ENCODE peak calls at places on chromosome 15, in seven cellular contexts. L, N, A, E, U, V and T are unnamed samples.
A peak's percentile ranks its signal among the peaks of the same experiment; 100 is the strongest.

GRCh38 chr15:31039961-31040360 is 48.5 kb upstream of the MTMR10 start:
- DNase-seq in L (no peak), N (no peak), A (no peak), E (no peak), U (no peak), V (no peak), T (no peak)

GRCh38 chr15:45442497-45443135 is 64.3 kb upstream of the GATM start:
- DNase-seq in L (peak; percentile 78), N (no peak), A (no peak), E (no peak), U (no peak), V (no peak), T (peak; percentile 67)

GRCh38 chr15:95826388-95826781 is 504.1 kb upstream of the NR2F2 start:
- DNase-seq in L (no peak), N (no peak), A (no peak), E (no peak), U (no peak), V (no peak), T (no peak)

GRCh38 chr15:69766156-69766555 is 313.5 kb downstream of the RPLP1 start:
- DNase-seq in L (no peak), N (no peak), A (no peak), E (no peak), U (no peak), V (no peak), T (no peak)

GRCh38 chr15:70064441-70064840 is 33.3 kb downstream of the TLE3 start:
- DNase-seq in L (peak; percentile 21), N (no peak), A (no peak), E (no peak), U (no peak), V (no peak), T (no peak)

GRCh38 chr15:94327356-94327936 is 96.1 kb downstream of the MCTP2 start:
- DNase-seq in L (peak; percentile 50), N (peak; percentile 42), A (no peak), E (no peak), U (no peak), V (no peak), T (no peak)

GRCh38 chr15:81312790-81313543 is 11.0 kb downstream of the STARD5 start:
- DNase-seq in L (peak; percentile 99), N (peak; percentile 81), A (peak; percentile 89), E (no peak), U (no peak), V (peak; percentile 57), T (peak; percentile 74)

GRCh38 chr15:27499191-27499590 is 528.2 kb downstream of the GABRG3 start:
- DNase-seq in L (no peak), N (no peak), A (no peak), E (no peak), U (no peak), V (no peak), T (no peak)

GRCh38 chr15:52003710-52004109 is 15.3 kb upstream of the MAPK6 start:
- DNase-seq in L (no peak), N (no peak), A (no peak), E (no peak), U (no peak), V (no peak), T (no peak)

GRCh38 chr15:71325461-71325860 is 210.2 kb downstream of the THSD4 start:
- DNase-seq in L (peak; percentile 55), N (no peak), A (no peak), E (no peak), U (no peak), V (no peak), T (no peak)

GRCh38 chr15:52529289-52529929 is 729 bp upstream of the MYO5A start:
- DNase-seq in L (no peak), N (peak; percentile 15), A (no peak), E (no peak), U (peak; percentile 81), V (peak; percentile 20), T (peak; percentile 18)

GRCh38 chr15:38316311-38316710 is 63.7 kb downstream of the SPRED1 start:
- DNase-seq in L (peak; percentile 8), N (no peak), A (no peak), E (no peak), U (no peak), V (no peak), T (no peak)

GRCh38 chr15:39666671-39667070 is 85.8 kb downstream of the THBS1 start:
- DNase-seq in L (peak; percentile 72), N (no peak), A (no peak), E (no peak), U (no peak), V (no peak), T (no peak)

GRCh38 chr15:68951813-68952212 is 21.5 kb downstream of the SPESP1 start:
- DNase-seq in L (no peak), N (no peak), A (no peak), E (no peak), U (no peak), V (no peak), T (no peak)

GRCh38 chr15:77571181-77571580 is 61.5 kb downstream of the LINGO1 start:
- DNase-seq in L (no peak), N (no peak), A (no peak), E (no peak), U (no peak), V (no peak), T (no peak)

GRCh38 chr15:64828985-64829384 is 3.5 kb upstream of the PIF1 start:
- DNase-seq in L (peak; percentile 41), N (no peak), A (no peak), E (no peak), U (no peak), V (no peak), T (no peak)

DNA sequence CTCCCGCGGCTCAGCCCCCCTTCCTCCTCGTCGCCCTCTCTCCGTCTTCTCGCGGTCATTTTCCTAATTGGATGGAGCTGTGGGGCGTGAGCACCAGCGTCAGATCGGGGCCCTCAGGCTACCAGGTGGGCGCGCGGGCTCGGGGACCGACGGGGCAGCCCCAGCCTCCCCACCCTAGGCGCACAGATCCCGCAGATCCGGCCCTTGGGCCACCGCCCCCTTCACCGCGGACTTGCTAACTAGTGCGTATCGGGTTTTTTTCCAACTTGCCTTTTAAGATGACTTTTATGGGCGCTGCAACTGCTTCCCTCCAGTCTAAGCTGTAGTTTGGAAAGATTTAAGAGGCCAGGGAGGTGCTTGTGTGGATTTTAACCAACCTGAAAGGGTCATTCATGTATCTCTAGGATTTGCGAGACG is 1.3 kb downstream of the ZNF710 start:
- DNase-seq in L (peak; percentile 46), N (peak; percentile 56), A (peak; percentile 38), E (peak; percentile 75), U (peak; percentile 65), V (peak; percentile 62), T (peak; percentile 58)
- TF ChIP-seq POLR2A in L (no peak), N (no peak), A (no peak), E (no peak), U (no peak), V (no peak), T (no peak)

GRCh38 chr15:101060576-101061551 is 141.7 kb downstream of the LRRK1 start:
- DNase-seq in L (no peak), N (no peak), A (no peak), E (no peak), U (peak; percentile 47), V (peak; percentile 4), T (no peak)

GRCh38 chr15:101063212-101063611 is 144.1 kb downstream of the LRRK1 start:
- DNase-seq in L (no peak), N (no peak), A (no peak), E (no peak), U (no peak), V (peak; percentile 3), T (no peak)

GRCh38 chr15:101062063-101062462 is 142.9 kb downstream of the LRRK1 start:
- DNase-seq in L (no peak), N (no peak), A (no peak), E (no peak), U (no peak), V (no peak), T (no peak)

GRCh38 chr15:101063891-101064794 is 145.0 kb downstream of the LRRK1 start:
- DNase-seq in L (no peak), N (no peak), A (no peak), E (no peak), U (no peak), V (peak; percentile 7), T (no peak)

DNA sequence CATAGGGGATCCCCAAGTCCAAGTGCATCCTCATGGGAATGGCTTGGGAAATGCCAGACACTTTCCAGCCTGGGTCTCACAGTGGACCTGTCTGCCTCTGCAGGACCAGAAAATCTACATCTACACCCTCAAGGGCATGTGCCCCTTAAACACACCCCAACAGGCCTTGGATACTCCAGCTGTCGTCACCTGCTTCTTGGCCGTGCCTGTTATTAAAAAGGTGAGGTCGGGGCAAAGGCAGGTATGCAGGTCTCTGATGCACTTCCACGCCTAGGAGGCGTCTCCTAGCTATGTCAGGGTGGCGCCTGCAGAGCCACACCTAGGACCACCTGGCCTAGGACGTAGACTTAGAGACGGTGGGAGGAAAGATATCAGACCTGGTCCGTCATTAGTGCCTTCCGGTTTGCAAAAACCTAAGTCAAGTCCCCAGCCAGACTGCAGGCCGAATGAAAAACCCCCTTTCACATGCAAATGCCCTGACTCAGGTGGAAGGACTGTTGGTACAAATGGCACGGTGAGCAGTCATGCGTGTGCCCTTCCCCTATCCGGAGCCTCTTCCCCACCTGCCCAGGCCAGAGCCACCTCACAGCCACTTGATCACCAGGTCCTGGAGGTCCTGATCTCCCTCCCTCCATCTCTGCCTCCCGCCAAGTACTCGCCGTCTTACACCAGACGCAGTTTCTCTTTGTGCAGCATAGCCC is 143.5 kb downstream of the LRRK1 start:
- DNase-seq in L (no peak), N (no peak), A (no peak), E (no peak), U (no peak), V (peak; percentile 18), T (no peak)
- H3K4me3 ChIP-seq in L (no peak overlapping the region), N (no peak overlapping the region), A (no peak overlapping the region), E (no peak overlapping the region), U (no peak overlapping the region), V (no peak overlapping the region), T (no peak overlapping the region)

GRCh38 chr15:73987646-73988045 is 4.4 kb downstream of the STOML1 start:
- DNase-seq in L (no peak), N (no peak), A (no peak), E (no peak), U (no peak), V (no peak), T (no peak)
- H3K4me1 ChIP-seq in L (peaks cover 48% of the 10 kb centered on the region), N (peaks cover 43% of the 10 kb centered on the region), A (peaks cover 24% of the 10 kb centered on the region), E (peaks cover 87% of the 10 kb centered on the region), U (peaks cover 3% of the 10 kb centered on the region), V (peaks cover 38% of the 10 kb centered on the region), T (peaks cover 92% of the 10 kb centered on the region)

GRCh38 chr15:72824781-72825180 is 41.2 kb upstream of the ADPGK start:
- DNase-seq in L (no peak), N (no peak), A (no peak), E (no peak), U (no peak), V (no peak), T (no peak)
- TF ChIP-seq POLR2A in L (no peak), N (no peak), A (no peak), E (no peak), U (no peak), V (no peak), T (no peak)